ENCODE peak calls at places on chromosomes 3 and 15, in seven cellular contexts. P, S, K, R, L, H and N are unnamed samples.
A peak's percentile ranks its signal among the peaks of the same experiment; 100 is the strongest.

GRCh38 chr3:134249935-134250716 is 533 bp downstream of the RYK start:
- DNase-seq in K (peak; percentile 76), P (peak; percentile 78), L (no peak), R (peak; percentile 41), H (peak; percentile 79), S (no peak), N (peak; percentile 32)

GRCh38 chr15:31264534-31265089 is 62.0 kb upstream of the KLF13 start:
- DNase-seq in H (no peak), P (no peak), S (no peak), L (no peak), R (no peak), K (no peak), N (no peak)

GRCh38 chr15:34084086-34084485 is 17.6 kb downstream of the EMC7 start:
- DNase-seq in H (no peak), S (no peak), K (no peak), P (peak; percentile 94), R (peak; percentile 58), L (no peak), N (no peak)

GRCh38 chr3:51687472-51688205 is 16.6 kb downstream of the TEX264 start:
- DNase-seq in H (no peak), S (no peak), R (peak; percentile 71), L (no peak), K (no peak), P (peak; percentile 39), N (no peak)

GRCh38 chr3:196650740-196651311 is 11.3 kb downstream of the NRROS start:
- DNase-seq in R (peak; percentile 92), L (peak; percentile 95), K (no peak), P (peak; percentile 99), H (peak; percentile 84), S (no peak), N (no peak)

GRCh38 chr15:22895465-22896190 is 57.2 kb downstream of the NIPA2 start:
- DNase-seq in P (peak; percentile 30), H (peak; percentile 62), S (peak; percentile 77), K (no peak), R (peak; percentile 98), L (peak; percentile 95), N (no peak)

GRCh38 chr15:31504462-31504839 is 177.8 kb downstream of the KLF13 start:
- DNase-seq in L (no peak), P (no peak), S (no peak), H (no peak), K (no peak), R (no peak), N (no peak)

GRCh38 chr15:72472907-72473669 is 1.0 kb upstream of the ARIH1 start:
- DNase-seq in L (no peak), H (peak; percentile 17), P (peak; percentile 67), K (no peak), R (no peak), S (no peak), N (no peak)

GRCh38 chr15:101654191-101654590 is 2.0 kb upstream of the TM2D3 start:
- DNase-seq in R (no peak), P (no peak), H (no peak), K (no peak), S (no peak), L (no peak), N (no peak)

GRCh38 chr3:190281308-190282051 is 40.8 kb downstream of the CLDN1 start:
- DNase-seq in L (no peak), S (no peak), K (no peak), P (peak; percentile 42), R (no peak), H (no peak), N (no peak)

GRCh38 chr3:58835075-58835474 is 168.5 kb upstream of the FAM3D start:
- DNase-seq in S (no peak), H (no peak), P (peak; percentile 70), L (no peak), R (peak; percentile 35), K (no peak), N (no peak)

GRCh38 chr3:107294117-107294516 is 83.1 kb upstream of the CCDC54 start:
- DNase-seq in S (no peak), H (no peak), R (no peak), P (no peak), L (no peak), K (no peak), N (no peak)

GRCh38 chr15:29003446-29004233 is 117.9 kb downstream of the APBA2 start:
- DNase-seq in R (no peak), H (no peak), S (no peak), P (no peak), K (no peak), L (no peak), N (no peak)

GRCh38 chr3:128343287-128344045 is 123.2 kb downstream of the DNAJB8 start:
- DNase-seq in K (no peak), H (peak; percentile 87), S (no peak), R (peak; percentile 78), L (peak; percentile 79), P (peak; percentile 19), N (no peak)

GRCh38 chr3:147356909-147357733 is 49.2 kb downstream of the ZIC4 start:
- DNase-seq in K (peak; percentile 92), P (peak; percentile 52), H (no peak), L (no peak), S (no peak), R (no peak), N (no peak)
- TF ChIP-seq EZH2 in K (peak; percentile 56), P (peak; percentile 72), H (peak; percentile 92), L (no peak), S (no peak), R (no peak), N (no peak)

GRCh38 chr3:43410575-43410974 is 124.2 kb downstream of the SNRK start:
- DNase-seq in P (no peak), S (no peak), R (no peak), K (no peak), H (no peak), L (no peak), N (no peak)

GRCh38 chr3:43415088-43415487 is 128.7 kb downstream of the SNRK start:
- DNase-seq in S (no peak), L (no peak), H (no peak), R (no peak), K (no peak), P (no peak), N (no peak)

GRCh38 chr3:43406637-43407023 is 120.3 kb downstream of the SNRK start:
- DNase-seq in R (no peak), S (no peak), P (no peak), H (no peak), K (no peak), L (no peak), N (no peak)

GRCh38 chr3:43413676-43414368 is 127.5 kb downstream of the SNRK start:
- DNase-seq in P (no peak), R (no peak), L (no peak), K (peak; percentile 16), H (no peak), S (no peak), N (no peak)

DNA sequence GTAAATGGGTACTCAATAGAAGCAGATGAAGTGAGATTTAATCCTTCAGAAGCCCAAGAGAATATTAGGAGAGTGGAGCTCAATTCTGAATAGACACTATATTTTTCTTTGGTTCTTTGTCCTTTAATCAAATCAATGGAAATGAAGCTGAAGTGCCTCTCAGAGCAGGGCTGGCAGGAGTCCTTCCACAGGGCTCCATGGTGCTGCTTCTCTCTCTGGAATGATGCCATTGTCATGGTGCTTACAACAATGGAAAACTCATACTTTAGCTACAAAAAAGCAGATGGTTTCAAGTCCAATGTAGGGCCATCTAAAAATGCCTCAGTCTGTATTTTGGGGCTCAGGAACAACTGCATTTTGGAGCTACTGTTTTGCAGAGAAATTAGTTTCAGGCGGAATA is 125.1 kb downstream of the SNRK start:
- DNase-seq in S (no peak), R (no peak), L (no peak), H (no peak), P (no peak), K (no peak), N (no peak)
- H3K9me2 ChIP-seq in S (no peaks in the 10 kb centered on the region), R (no peaks in the 10 kb centered on the region), L (no peaks in the 10 kb centered on the region), H (no peaks in the 10 kb centered on the region), P (no peaks in the 10 kb centered on the region), K (no peaks in the 10 kb centered on the region), N (no peaks in the 10 kb centered on the region)

DNA sequence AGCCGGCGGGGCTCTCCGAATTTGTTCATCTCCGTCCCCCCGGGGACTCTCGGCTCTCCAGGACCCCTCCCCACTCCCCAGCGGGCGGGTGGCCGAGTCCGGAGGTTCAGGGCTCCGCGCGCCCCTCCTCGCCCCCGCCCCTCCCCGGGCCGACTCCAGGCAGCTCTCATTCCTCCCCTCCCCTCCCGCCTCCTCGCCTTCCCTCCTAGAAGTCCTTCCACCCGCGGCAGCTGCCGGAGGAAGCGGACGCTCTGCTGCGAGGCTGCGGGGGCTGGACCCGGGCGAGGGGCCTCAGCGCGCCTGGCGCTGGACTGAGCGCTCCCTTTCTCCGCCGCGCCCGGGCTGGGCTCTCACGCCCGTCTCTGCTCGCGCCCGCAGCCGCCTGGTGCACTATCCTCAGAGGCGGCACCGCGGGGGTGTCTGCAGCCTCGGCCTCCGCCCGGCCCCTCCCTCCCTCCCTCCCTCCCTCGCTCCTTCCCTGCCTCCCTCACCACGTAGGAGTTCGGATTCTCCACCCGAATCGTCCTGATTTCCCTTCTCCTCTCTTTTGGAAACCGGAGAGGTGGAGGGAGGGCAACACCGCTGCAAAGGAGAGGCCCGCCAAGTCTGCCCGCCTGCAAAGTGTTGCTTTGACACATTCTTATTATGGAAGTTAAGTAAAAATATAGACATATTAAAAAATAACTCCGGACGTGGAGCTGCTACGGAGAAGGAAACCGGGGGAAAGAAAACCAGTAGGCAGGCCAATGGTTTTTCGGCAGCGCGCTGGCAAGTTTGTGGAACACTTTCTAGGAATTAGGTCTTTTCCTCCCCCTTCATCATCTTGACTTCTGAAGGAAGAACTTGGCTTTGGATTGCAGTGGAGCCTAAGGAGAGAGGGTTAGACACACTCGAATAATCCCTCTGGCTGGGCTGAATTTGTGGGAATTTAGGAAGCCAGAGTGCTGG is at the start of gene ROBO2:
- DNase-seq in K (peak; percentile 84), P (peak; percentile 49), L (no peak), R (no peak), S (no peak), H (peak; percentile 80), N (no peak)
- H2AFZ ChIP-seq in K (peak within 1 kb of the TSS; percentile 96), P (peak within 1 kb of the TSS; percentile 76), L (no peak within 1 kb of the TSS), R (peak within 1 kb of the TSS; percentile 27), S (no peak within 1 kb of the TSS), H (peak within 1 kb of the TSS; percentile 80), N (peak within 1 kb of the TSS; percentile 70)

DNA sequence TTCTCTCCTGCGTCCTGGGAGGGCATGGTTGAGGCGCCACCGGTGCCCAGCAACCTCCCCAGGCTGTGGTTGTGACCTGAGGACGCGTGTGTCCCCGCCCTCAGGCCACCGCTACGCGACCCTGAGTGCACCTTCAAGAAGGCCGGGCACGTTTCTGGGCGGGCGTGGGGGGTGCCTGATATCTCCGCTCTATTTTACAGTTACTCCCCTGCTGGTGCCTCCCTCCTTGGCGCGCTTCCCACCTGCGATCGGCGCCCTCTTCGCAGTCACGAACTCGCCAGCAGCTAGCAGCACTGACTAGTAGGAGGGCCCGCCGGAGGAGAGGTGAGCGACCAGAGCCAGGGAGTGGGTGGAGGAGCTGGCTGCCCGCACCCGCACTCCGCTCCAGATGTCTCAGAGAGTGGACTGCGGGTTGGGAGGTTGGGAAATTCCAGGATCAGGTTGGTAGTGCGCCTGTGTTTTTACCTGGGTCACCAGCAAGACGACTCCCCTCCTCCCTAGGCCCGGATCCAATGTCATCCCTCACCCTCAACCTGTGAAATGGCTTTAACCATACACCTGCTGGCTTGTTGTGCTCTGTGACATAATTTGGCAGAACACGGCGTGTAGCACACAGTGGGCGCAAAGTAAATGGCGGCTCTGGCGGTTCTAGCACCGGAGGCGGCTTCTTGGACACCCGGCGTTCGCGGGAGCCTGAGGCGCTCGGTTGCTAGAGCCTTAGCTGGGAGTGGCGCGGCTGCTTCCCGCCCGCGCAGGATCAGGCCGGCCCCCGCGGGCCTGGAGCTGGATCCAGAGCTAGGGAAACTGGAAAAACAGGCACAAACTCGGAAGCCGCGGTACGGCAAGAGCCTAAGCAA is 43.4 kb upstream of the POLG start:
- DNase-seq in S (no peak), K (peak; percentile 40), R (peak; percentile 91), P (peak; percentile 36), L (peak; percentile 55), H (peak; percentile 47), N (no peak)
- TF ChIP-seq EZH2 in S (no peak), K (peak; percentile 99), R (no peak), P (peak; percentile 79), L (no peak), H (peak; percentile 97), N (no peak)